ENCODE peak calls at places on chromosomes 13 and 19, in eight cellular contexts. U, C, M, J, H, Y, B and A are unnamed samples.

GRCh38 chr19:47681388-47681787 is 31.8 kb upstream of the EHD2 start:
- DNase-seq in U (no peak), C (no peak), M (no peak), J (no peak), H (no peak), Y (no peak), B (no peak), A (no peak)

GRCh38 chr19:459724-460511 is 915 bp downstream of the SHC2 start:
- DNase-seq in U (peak), C (peak), M (no peak), J (no peak), H (peak), Y (peak), B (no peak), A (no peak)

GRCh38 chr13:63287926-63288325 is 1872.3 kb upstream of the PCDH20 start:
- DNase-seq in U (no peak), C (no peak), M (no peak), J (no peak), H (no peak), Y (peak), B (no peak), A (no peak)

GRCh38 chr19:55340144-55340783 is 588 bp downstream of the KMT5C start:
- DNase-seq in U (no peak), C (no peak), M (peak), J (no peak), H (no peak), Y (no peak), B (no peak), A (no peak)

GRCh38 chr13:71148391-71148790 is 718.6 kb downstream of the DACH1 start:
- DNase-seq in U (no peak), C (no peak), M (no peak), J (no peak), H (no peak), Y (no peak), B (no peak), A (no peak)

GRCh38 chr13:103692442-103692841 is 626.2 kb upstream of the SLC10A2 start:
- DNase-seq in U (no peak), C (no peak), M (no peak), J (no peak), H (no peak), Y (no peak), B (no peak), A (no peak)

GRCh38 chr13:40290758-40291157 is 375.7 kb downstream of the FOXO1 start:
- DNase-seq in U (no peak), C (no peak), M (no peak), J (no peak), H (no peak), Y (no peak), B (no peak), A (no peak)

GRCh38 chr13:26965976-26966375 is 205.4 kb upstream of the GPR12 start:
- DNase-seq in U (no peak), C (peak), M (no peak), J (no peak), H (no peak), Y (no peak), B (no peak), A (no peak)

GRCh38 chr13:91369432-91369831 is 21.9 kb downstream of the MIR17HG start:
- DNase-seq in U (no peak), C (no peak), M (no peak), J (no peak), H (peak), Y (peak), B (no peak), A (no peak)

GRCh38 chr19:42529248-42529764 is 1.0 kb upstream of the CEACAM1 start:
- DNase-seq in U (no peak), C (peak), M (peak), J (peak), H (peak), Y (peak), B (peak), A (no peak)

GRCh38 chr13:43766766-43767165 is 20.0 kb downstream of the ENOX1 start:
- DNase-seq in U (no peak), C (no peak), M (no peak), J (no peak), H (no peak), Y (no peak), B (no peak), A (no peak)

GRCh38 chr13:98252931-98253470 is 75.9 kb upstream of the RNF113B start:
- DNase-seq in U (no peak), C (no peak), M (no peak), J (no peak), H (peak), Y (peak), B (no peak), A (no peak)

GRCh38 chr19:46849610-46850009 is 1.0 kb downstream of the AP2S1 start:
- DNase-seq in U (no peak), C (no peak), M (no peak), J (no peak), H (peak), Y (peak), B (no peak), A (no peak)

GRCh38 chr13:113023694-113024430 is 54.8 kb downstream of the MCF2L start:
- DNase-seq in U (no peak), C (no peak), M (no peak), J (no peak), H (no peak), Y (no peak), B (no peak), A (no peak)

GRCh38 chr13:95704510-95704909 is 27.6 kb downstream of the DNAJC3 start:
- DNase-seq in U (no peak), C (no peak), M (no peak), J (no peak), H (no peak), Y (no peak), B (no peak), A (no peak)

GRCh38 chr19:12838182-12838890 is at the start of gene MAST1:
- DNase-seq in U (no peak), C (no peak), M (peak), J (no peak), H (no peak), Y (peak), B (no peak), A (no peak)

GRCh38 chr13:113855931-113856715 is 7.8 kb downstream of the GAS6 start:
- DNase-seq in U (no peak), C (no peak), M (no peak), J (no peak), H (no peak), Y (no peak), B (no peak), A (no peak)

GRCh38 chr13:112846411-112847115 is 122.5 kb upstream of the MCF2L start:
- DNase-seq in U (no peak), C (no peak), M (no peak), J (no peak), H (no peak), Y (no peak), B (no peak), A (no peak)

GRCh38 chr13:32209670-32210069 is 105.5 kb downstream of the ZAR1L start:
- DNase-seq in U (no peak), C (no peak), M (no peak), J (no peak), H (no peak), Y (peak), B (no peak), A (no peak)

GRCh38 chr13:50156722-50157121 is 141.5 kb downstream of the KCNRG start:
- DNase-seq in U (no peak), C (no peak), M (no peak), J (no peak), H (no peak), Y (peak), B (no peak), A (no peak)

GRCh38 chr13:21668665-21669599 is 1.9 kb upstream of the FGF9 start:
- DNase-seq in U (no peak), C (no peak), M (peak), J (peak), H (no peak), Y (peak), B (peak), A (no peak)

GRCh38 chr13:75492389-75492788 is 10.4 kb upstream of the TBC1D4 start:
- DNase-seq in U (no peak), C (no peak), M (no peak), J (no peak), H (no peak), Y (peak), B (no peak), A (no peak)

GRCh38 chr19:23070353-23070781 is 46.5 kb upstream of the ZNF730 start:
- DNase-seq in U (no peak), C (peak), M (no peak), J (peak), H (no peak), Y (no peak), B (no peak), A (no peak)

GRCh38 chr13:51801631-51802099 is 2.3 kb downstream of the DHRS12 start:
- DNase-seq in U (no peak), C (peak), M (no peak), J (no peak), H (peak), Y (no peak), B (no peak), A (no peak)

GRCh38 chr19:33064778-33065550 is at the start of gene RHPN2:
- DNase-seq in U (peak), C (peak), M (peak), J (no peak), H (peak), Y (peak), B (peak), A (no peak)

GRCh38 chr13:50080856-50081105 is 65.5 kb downstream of the KCNRG start:
- DNase-seq in U (no peak), C (no peak), M (no peak), J (no peak), H (peak), Y (no peak), B (no peak), A (no peak)

GRCh38 chr19:55491546-55492360 is 3.5 kb downstream of the SSC5D start:
- DNase-seq in U (no peak), C (no peak), M (no peak), J (no peak), H (no peak), Y (no peak), B (no peak), A (no peak)

GRCh38 chr19:48745208-48745995 is 1.3 kb downstream of the IZUMO1 start:
- DNase-seq in U (no peak), C (peak), M (peak), J (peak), H (peak), Y (peak), B (no peak), A (no peak)

GRCh38 chr13:31209172-31209818 is 9.5 kb downstream of the B3GLCT start:
- DNase-seq in U (peak), C (no peak), M (no peak), J (no peak), H (peak), Y (peak), B (no peak), A (no peak)

GRCh38 chr19:1942078-1942933 is 1.3 kb downstream of the CSNK1G2 start:
- DNase-seq in U (no peak), C (peak), M (peak), J (peak), H (peak), Y (peak), B (peak), A (no peak)

GRCh38 chr13:44546164-44546563 is 30.0 kb downstream of the TSC22D1 start:
- DNase-seq in U (no peak), C (no peak), M (no peak), J (no peak), H (no peak), Y (no peak), B (no peak), A (no peak)

GRCh38 chr13:32323912-32324311 is 8.6 kb downstream of the BRCA2 start:
- DNase-seq in U (no peak), C (no peak), M (no peak), J (no peak), H (peak), Y (peak), B (no peak), A (no peak)

GRCh38 chr13:71513414-71514063 is 353.5 kb downstream of the DACH1 start:
- DNase-seq in U (no peak), C (no peak), M (no peak), J (no peak), H (no peak), Y (no peak), B (no peak), A (no peak)

GRCh38 chr19:11673608-11674041 is 65.1 kb downstream of the ZNF823 start:
- DNase-seq in U (no peak), C (peak), M (no peak), J (no peak), H (peak), Y (peak), B (no peak), A (no peak)

GRCh38 chr19:41703602-41704293 is 4.7 kb upstream of the CEACAM5 start:
- DNase-seq in U (no peak), C (no peak), M (no peak), J (no peak), H (no peak), Y (no peak), B (no peak), A (no peak)

GRCh38 chr13:113963376-113963775 is 10.5 kb downstream of the C13orf46 start:
- DNase-seq in U (no peak), C (no peak), M (no peak), J (no peak), H (no peak), Y (no peak), B (no peak), A (no peak)

GRCh38 chr13:48801255-48801654 is 147.5 kb downstream of the CYSLTR2 start:
- DNase-seq in U (no peak), C (no peak), M (no peak), J (no peak), H (no peak), Y (peak), B (no peak), A (no peak)

GRCh38 chr13:48437381-48437780 is 24.5 kb upstream of the LPAR6 start:
- DNase-seq in U (no peak), C (peak), M (no peak), J (no peak), H (peak), Y (no peak), B (no peak), A (no peak)

GRCh38 chr13:26323127-26323526 is 69.2 kb downstream of the CDK8 start:
- DNase-seq in U (no peak), C (no peak), M (no peak), J (no peak), H (no peak), Y (no peak), B (no peak), A (no peak)